ENCODE peak calls at places on chromosomes 16 and 17, in four cellular contexts. O is astrocyte of the spinal cord; L is CD8-positive, alpha-beta T cell; R is IMR-90. P is an unnamed sample.

GRCh38 chr16:19757026-19757425 is 39.0 kb downstream of the IQCK start:
- DNase-seq in O (peak), R (peak), L (no peak), P (no peak)

GRCh38 chr16:9225527-9226316 is 134.3 kb downstream of the HAPSTR1 start:
- DNase-seq in O (no peak), R (no peak), L (no peak), P (peak)

GRCh38 chr16:84677017-84677803 is 22.6 kb upstream of the USP10 start:
- DNase-seq in R (peak), O (peak), L (no peak), P (no peak)

GRCh38 chr16:48231675-48232214 is 12.4 kb upstream of the LONP2 start:
- DNase-seq in O (peak), R (peak), L (no peak), P (peak)

GRCh38 chr17:66892286-66892685 is 57.4 kb downstream of the CACNG5 start:
- DNase-seq in O (no peak), L (no peak), R (no peak), P (no peak)

GRCh38 chr16:4373909-4374742 is 2.5 kb downstream of the VASN start:
- DNase-seq in L (no peak), R (peak), O (peak), P (peak)

GRCh38 chr16:10594312-10594950 is 14.0 kb upstream of the EMP2 start:
- DNase-seq in L (no peak), O (no peak), R (no peak), P (no peak)

GRCh38 chr17:7330099-7331015 is 1.2 kb upstream of the NEURL4 start:
- DNase-seq in O (peak), R (peak), L (peak), P (peak)

GRCh38 chr16:17335826-17336492 is 134.8 kb downstream of the XYLT1 start:
- DNase-seq in O (no peak), L (no peak), R (peak), P (peak)

GRCh38 chr16:8887952-8888560 is 5.9 kb downstream of the LITAFD start:
- DNase-seq in L (no peak), R (peak), O (peak), P (peak)

GRCh38 chr17:18321309-18321708 is 6.2 kb downstream of the SMCR8 start:
- DNase-seq in L (no peak), R (no peak), O (no peak), P (no peak)

GRCh38 chr16:29875206-29875605 is 12.2 kb upstream of the CDIPT start:
- DNase-seq in O (no peak), R (no peak), L (no peak), P (no peak)

GRCh38 chr16:29873319-29873718 is 10.3 kb upstream of the CDIPT start:
- DNase-seq in L (no peak), O (no peak), R (no peak), P (no peak)

GRCh38 chr16:29876578-29877249 is 13.7 kb upstream of the CDIPT start:
- DNase-seq in R (no peak), O (no peak), L (peak), P (no peak)

GRCh38 chr16:29877266-29877961 is 14.4 kb upstream of the CDIPT start:
- DNase-seq in O (no peak), L (no peak), R (peak), P (peak)

GRCh38 chr16:29876186-29876577 is 13.2 kb upstream of the CDIPT start:
- DNase-seq in R (no peak), L (no peak), O (no peak), P (no peak)
- H3K4me3 ChIP-seq in R (no peak), L (peak), O (no peak), P (peak)

GRCh38 chr17:9837551-9838471 is 12.1 kb downstream of the GLP2R start:
- DNase-seq in O (peak), L (no peak), R (peak), P (peak)

GRCh38 chr17:9843152-9844010 is 17.7 kb downstream of the GLP2R start:
- DNase-seq in O (peak), R (peak), L (no peak), P (peak)

GRCh38 chr17:9844153-9844552 is 18.4 kb downstream of the GLP2R start:
- DNase-seq in R (no peak), O (no peak), L (no peak), P (no peak)

GRCh38 chr17:9842057-9842758 is 16.5 kb downstream of the GLP2R start:
- DNase-seq in L (no peak), O (peak), R (peak), P (peak)

GRCh38 chr17:9839433-9839832 is 13.7 kb downstream of the GLP2R start:
- DNase-seq in O (no peak), L (no peak), R (peak), P (peak)
- TF ChIP-seq CTCF in O (peak), L (no peak), R (peak), P (peak)

GRCh38 chr17:47883589-47884426 is 12.2 kb upstream of the SP2 start:
- DNase-seq in R (no peak), L (no peak), O (no peak), P (peak)

GRCh38 chr17:47882695-47883588 is 13.1 kb upstream of the SP2 start:
- DNase-seq in R (no peak), O (no peak), L (no peak), P (no peak)

GRCh38 chr17:47879776-47880452 is 16.1 kb upstream of the SP2 start:
- DNase-seq in O (no peak), L (no peak), R (no peak), P (no peak)

GRCh38 chr17:47884427-47884740 is 11.7 kb upstream of the SP2 start:
- DNase-seq in R (no peak), L (no peak), O (no peak), P (no peak)

DNA sequence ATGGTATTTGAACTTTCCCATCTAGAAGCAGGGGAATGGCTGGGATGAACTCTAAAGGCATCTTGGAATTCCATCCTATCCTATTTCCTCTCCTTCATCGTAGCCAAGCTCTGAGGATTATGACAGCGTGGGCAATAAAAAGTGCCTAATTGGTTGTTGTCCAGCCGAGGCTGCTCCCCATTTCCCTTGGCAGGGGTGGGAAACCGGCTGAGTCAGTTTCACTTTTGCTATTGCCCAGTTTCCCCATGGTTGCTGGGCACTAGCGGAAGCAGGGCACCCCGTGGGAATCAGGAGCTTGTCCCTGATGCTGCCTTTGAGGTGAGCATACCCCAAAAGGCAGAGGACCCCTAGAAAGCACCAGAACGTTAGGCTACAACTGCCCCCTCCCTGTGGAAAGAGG is 13.8 kb upstream of the SP2 start:
- DNase-seq in R (peak), O (no peak), L (no peak), P (peak)
- H3K4me3 ChIP-seq in R (no peak), O (no peak), L (no peak), P (no peak)

GRCh38 chr16:23244122-23244521 is 58.0 kb upstream of the SCNN1B start:
- DNase-seq in R (no peak), O (no peak), L (no peak), P (no peak)
- TF ChIP-seq CTCF in R (no peak), O (no peak), L (no peak), P (no peak)

GRCh38 chr17:10797848-10798328 is 6.0 kb downstream of the TMEM238L start:
- DNase-seq in L (no peak), O (no peak), R (no peak), P (no peak)
- H3K4me3 ChIP-seq in L (no peak), O (no peak), R (no peak), P (no peak)

GRCh38 chr16:81879625-81880024 is 100.5 kb downstream of the PLCG2 start:
- DNase-seq in R (no peak), L (no peak), O (no peak), P (no peak)
- TF ChIP-seq CTCF in R (no peak), L (no peak), O (peak), P (peak)